ENCODE peak calls at places on chromosome 3, in seven cellular contexts. One of them, this sample, is unnamed.

GRCh38 chr3:84547971-84548970 is 410.5 kb upstream of the CADM2 start:
- DNase-seq in T-cell: no peak
- DNase-seq in left ventricle myocardium superior: peak
- DNase-seq in left cardiac atrium: no peak
- DNase-seq in hippocampal formation: peak
- DNase-seq in HEK293T: peak
- DNase-seq in T-helper 2 cell: no peak
- DNase-seq in this sample: peak

GRCh38 chr3:12300137-12300536 is 11.3 kb downstream of the PPARG start:
- DNase-seq in T-cell: no peak
- DNase-seq in left ventricle myocardium superior: no peak
- DNase-seq in left cardiac atrium: no peak
- DNase-seq in hippocampal formation: no peak
- DNase-seq in HEK293T: no peak
- DNase-seq in T-helper 2 cell: no peak
- DNase-seq in this sample: no peak

GRCh38 chr3:32391643-32392529 is at the start of gene CMTM7:
- DNase-seq in T-cell: peak
- DNase-seq in left ventricle myocardium superior: peak
- DNase-seq in left cardiac atrium: peak
- DNase-seq in hippocampal formation: peak
- DNase-seq in HEK293T: peak
- DNase-seq in T-helper 2 cell: peak
- DNase-seq in this sample: peak

GRCh38 chr3:16849240-16849639 is 35.5 kb upstream of the PLCL2 start:
- DNase-seq in T-cell: peak
- DNase-seq in left ventricle myocardium superior: peak
- DNase-seq in left cardiac atrium: peak
- DNase-seq in hippocampal formation: no peak
- DNase-seq in HEK293T: no peak
- DNase-seq in T-helper 2 cell: no peak
- DNase-seq in this sample: peak

GRCh38 chr3:185639632-185640206 is 53.6 kb downstream of the SENP2 start:
- DNase-seq in T-cell: no peak
- DNase-seq in left ventricle myocardium superior: no peak
- DNase-seq in left cardiac atrium: no peak
- DNase-seq in hippocampal formation: no peak
- DNase-seq in HEK293T: no peak
- DNase-seq in T-helper 2 cell: no peak
- DNase-seq in this sample: no peak

GRCh38 chr3:55330355-55330754 is 156.8 kb downstream of the WNT5A start:
- DNase-seq in T-cell: no peak
- DNase-seq in left ventricle myocardium superior: no peak
- DNase-seq in left cardiac atrium: no peak
- DNase-seq in hippocampal formation: no peak
- DNase-seq in HEK293T: no peak
- DNase-seq in T-helper 2 cell: no peak
- DNase-seq in this sample: no peak

GRCh38 chr3:86988235-86988634 is 2.7 kb downstream of the VGLL3 start:
- DNase-seq in T-cell: no peak
- DNase-seq in left ventricle myocardium superior: no peak
- DNase-seq in left cardiac atrium: no peak
- DNase-seq in hippocampal formation: no peak
- DNase-seq in HEK293T: no peak
- DNase-seq in T-helper 2 cell: no peak
- DNase-seq in this sample: no peak

GRCh38 chr3:190183121-190183520 is 62.4 kb upstream of the P3H2 start:
- DNase-seq in T-cell: no peak
- DNase-seq in left ventricle myocardium superior: no peak
- DNase-seq in left cardiac atrium: no peak
- DNase-seq in hippocampal formation: no peak
- DNase-seq in HEK293T: peak
- DNase-seq in T-helper 2 cell: no peak
- DNase-seq in this sample: no peak

GRCh38 chr3:156563900-156564682 is 9.2 kb upstream of the SSR3 start:
- DNase-seq in T-cell: no peak
- DNase-seq in left ventricle myocardium superior: no peak
- DNase-seq in left cardiac atrium: no peak
- DNase-seq in hippocampal formation: no peak
- DNase-seq in HEK293T: no peak
- DNase-seq in T-helper 2 cell: no peak
- DNase-seq in this sample: no peak

GRCh38 chr3:185582871-185583270 is 3.2 kb upstream of the SENP2 start:
- DNase-seq in T-cell: peak
- DNase-seq in left ventricle myocardium superior: no peak
- DNase-seq in left cardiac atrium: no peak
- DNase-seq in hippocampal formation: no peak
- DNase-seq in HEK293T: no peak
- DNase-seq in T-helper 2 cell: no peak
- DNase-seq in this sample: no peak

GRCh38 chr3:79019137-79019923 is 748.5 kb downstream of the ROBO1 start:
- DNase-seq in T-cell: no peak
- DNase-seq in left ventricle myocardium superior: peak
- DNase-seq in left cardiac atrium: peak
- DNase-seq in hippocampal formation: peak
- DNase-seq in HEK293T: peak
- DNase-seq in T-helper 2 cell: no peak
- DNase-seq in this sample: peak

GRCh38 chr3:110521019-110521418 is 550.6 kb upstream of the NECTIN3 start:
- DNase-seq in T-cell: no peak
- DNase-seq in left ventricle myocardium superior: no peak
- DNase-seq in left cardiac atrium: no peak
- DNase-seq in hippocampal formation: no peak
- DNase-seq in HEK293T: no peak
- DNase-seq in T-helper 2 cell: no peak
- DNase-seq in this sample: no peak

GRCh38 chr3:72442755-72443154 is 405.5 kb downstream of the SHQ1 start:
- DNase-seq in T-cell: no peak
- DNase-seq in left ventricle myocardium superior: no peak
- DNase-seq in left cardiac atrium: no peak
- DNase-seq in hippocampal formation: no peak
- DNase-seq in HEK293T: no peak
- DNase-seq in T-helper 2 cell: no peak
- DNase-seq in this sample: no peak

GRCh38 chr3:192188218-192188835 is 539.0 kb downstream of the FGF12 start:
- DNase-seq in T-cell: peak
- DNase-seq in left ventricle myocardium superior: peak
- DNase-seq in left cardiac atrium: peak
- DNase-seq in hippocampal formation: peak
- DNase-seq in HEK293T: peak
- DNase-seq in T-helper 2 cell: no peak
- DNase-seq in this sample: peak

GRCh38 chr3:52507359-52507758 is 12.2 kb downstream of the STAB1 start:
- DNase-seq in T-cell: no peak
- DNase-seq in left ventricle myocardium superior: no peak
- DNase-seq in left cardiac atrium: no peak
- DNase-seq in hippocampal formation: no peak
- DNase-seq in HEK293T: no peak
- DNase-seq in T-helper 2 cell: no peak
- DNase-seq in this sample: no peak

GRCh38 chr3:126448893-126449180 is 26.9 kb downstream of the ZXDC start:
- DNase-seq in T-cell: no peak
- DNase-seq in left ventricle myocardium superior: no peak
- DNase-seq in left cardiac atrium: no peak
- DNase-seq in hippocampal formation: no peak
- DNase-seq in HEK293T: no peak
- DNase-seq in T-helper 2 cell: no peak
- DNase-seq in this sample: no peak

GRCh38 chr3:186013312-186013711 is 75.5 kb upstream of the TRA2B start:
- DNase-seq in T-cell: no peak
- DNase-seq in left ventricle myocardium superior: no peak
- DNase-seq in left cardiac atrium: no peak
- DNase-seq in hippocampal formation: no peak
- DNase-seq in HEK293T: no peak
- DNase-seq in T-helper 2 cell: no peak
- DNase-seq in this sample: no peak

GRCh38 chr3:196127308-196128040 is 45.6 kb upstream of the TFRC start:
- DNase-seq in T-cell: peak
- DNase-seq in left ventricle myocardium superior: no peak
- DNase-seq in left cardiac atrium: no peak
- DNase-seq in hippocampal formation: no peak
- DNase-seq in HEK293T: no peak
- DNase-seq in T-helper 2 cell: peak
- DNase-seq in this sample: peak

GRCh38 chr3:194740859-194741486 is 55.3 kb downstream of the FAM43A start:
- DNase-seq in T-cell: no peak
- DNase-seq in left ventricle myocardium superior: no peak
- DNase-seq in left cardiac atrium: no peak
- DNase-seq in hippocampal formation: no peak
- DNase-seq in HEK293T: no peak
- DNase-seq in T-helper 2 cell: no peak
- DNase-seq in this sample: no peak

GRCh38 chr3:78268716-78269668 is 1229.1 kb downstream of the ROBO2 start:
- DNase-seq in T-cell: no peak
- DNase-seq in left ventricle myocardium superior: no peak
- DNase-seq in left cardiac atrium: no peak
- DNase-seq in hippocampal formation: no peak
- DNase-seq in HEK293T: no peak
- DNase-seq in T-helper 2 cell: no peak
- DNase-seq in this sample: no peak

GRCh38 chr3:127144631-127145030 is 48.3 kb upstream of the PRR23E start:
- DNase-seq in T-cell: no peak
- DNase-seq in left ventricle myocardium superior: no peak
- DNase-seq in left cardiac atrium: no peak
- DNase-seq in hippocampal formation: no peak
- DNase-seq in HEK293T: no peak
- DNase-seq in T-helper 2 cell: no peak
- DNase-seq in this sample: no peak

GRCh38 chr3:13141991-13142412 is 68.8 kb upstream of the IQSEC1 start:
- DNase-seq in T-cell: no peak
- DNase-seq in left ventricle myocardium superior: peak
- DNase-seq in left cardiac atrium: no peak
- DNase-seq in hippocampal formation: no peak
- DNase-seq in HEK293T: peak
- DNase-seq in T-helper 2 cell: no peak
- DNase-seq in this sample: no peak